ENCODE peak calls at places on chromosomes 6 and 20, in ten cellular contexts. U is AG09309; B is foreskin fibroblast; V is stimulated activated CD4-positive, alpha-beta T cell treated with anti-CD3 and anti-CD28 coated beads, Interleukin-15, amount 100 ng/mL, for 1 hour; T is CD8-positive, alpha-beta T cell; G is ecto neural progenitor cell; R is non-pigmented ciliary epithelial cell; P is fibroblast of lung; A is GM04504; Z is AG20443. H is an unnamed sample.
A peak's percentile ranks its signal among the peaks of the same experiment; 100 is the strongest.

GRCh38 chr6:29666826-29667130 is 9.9 kb downstream of the MOG start:
- DNase-seq in U (no peak), B (no peak), V (no peak), T (no peak), G (no peak), R (no peak), P (no peak), A (no peak), Z (no peak), H (no peak)

GRCh38 chr6:44332585-44332984 is 9.9 kb upstream of the SPATS1 start:
- DNase-seq in U (no peak), B (no peak), V (no peak), T (no peak), G (no peak), R (no peak), P (peak; percentile 32), A (no peak), Z (no peak), H (peak; percentile 27)

GRCh38 chr6:42692151-42692911 is 30.1 kb downstream of the PRPH2 start:
- DNase-seq in U (no peak), B (peak; percentile 36), V (no peak), T (no peak), G (no peak), R (peak; percentile 63), P (peak; percentile 90), A (peak; percentile 35), Z (peak; percentile 51), H (peak; percentile 84)

GRCh38 chr20:341682-342081 is 5.2 kb upstream of the NRSN2 start:
- DNase-seq in U (no peak), B (peak; percentile 91), V (no peak), T (no peak), G (no peak), R (no peak), P (peak; percentile 87), A (no peak), Z (no peak), H (peak; percentile 81)

GRCh38 chr6:127119361-127120108 is 1.1 kb downstream of the RSPO3 start:
- DNase-seq in U (no peak), B (no peak), V (no peak), T (no peak), G (peak; percentile 65), R (no peak), P (peak; percentile 14), A (no peak), Z (peak; percentile 59), H (no peak)

GRCh38 chr6:118313762-118314161 is 234.3 kb upstream of the PLN start:
- DNase-seq in U (no peak), B (no peak), V (no peak), T (no peak), G (no peak), R (no peak), P (no peak), A (no peak), Z (no peak), H (no peak)

GRCh38 chr6:27374824-27375612 is 13.5 kb upstream of the ZNF391 start:
- DNase-seq in U (no peak), B (peak; percentile 23), V (peak; percentile 49), T (peak; percentile 49), G (peak; percentile 84), R (no peak), P (peak; percentile 66), A (no peak), Z (peak; percentile 86), H (peak; percentile 44)

GRCh38 chr6:109348246-109348645 is 34.0 kb downstream of the CD164 start:
- DNase-seq in U (no peak), B (no peak), V (no peak), T (no peak), G (no peak), R (no peak), P (no peak), A (no peak), Z (no peak), H (no peak)

GRCh38 chr6:134195164-134195906 is 122.6 kb downstream of the SGK1 start:
- DNase-seq in U (no peak), B (peak; percentile 14), V (no peak), T (no peak), G (no peak), R (no peak), P (peak; percentile 69), A (no peak), Z (peak; percentile 17), H (peak; percentile 69)

GRCh38 chr20:13554076-13554475 is 84.7 kb downstream of the TASP1 start:
- DNase-seq in U (no peak), B (no peak), V (no peak), T (no peak), G (no peak), R (no peak), P (peak; percentile 77), A (no peak), Z (no peak), H (peak; percentile 68)

GRCh38 chr20:48739395-48740268 is 88.2 kb downstream of the PREX1 start:
- DNase-seq in U (no peak), B (peak; percentile 51), V (no peak), T (no peak), G (no peak), R (no peak), P (no peak), A (no peak), Z (no peak), H (no peak)

GRCh38 chr6:137740967-137741761 is 125.9 kb upstream of the TNFAIP3 start:
- DNase-seq in U (no peak), B (no peak), V (no peak), T (no peak), G (no peak), R (no peak), P (no peak), A (no peak), Z (no peak), H (no peak)

GRCh38 chr20:57651977-57652864 is 32.0 kb upstream of the ZBP1 start:
- DNase-seq in U (no peak), B (no peak), V (no peak), T (no peak), G (peak; percentile 33), R (no peak), P (no peak), A (no peak), Z (peak; percentile 8), H (no peak)

GRCh38 chr20:47857994-47858557 is 72.8 kb upstream of the SULF2 start:
- DNase-seq in U (no peak), B (no peak), V (no peak), T (no peak), G (no peak), R (no peak), P (peak; percentile 81), A (no peak), Z (peak; percentile 65), H (peak; percentile 77)

GRCh38 chr6:10759312-10759839 is 11.8 kb downstream of the TMEM14B start:
- DNase-seq in U (peak; percentile 67), B (peak; percentile 83), V (no peak), T (no peak), G (no peak), R (peak; percentile 92), P (peak; percentile 93), A (peak; percentile 70), Z (peak; percentile 51), H (peak; percentile 89)

GRCh38 chr6:88989215-88989614 is 25.8 kb upstream of the RNGTT start:
- DNase-seq in U (no peak), B (no peak), V (no peak), T (no peak), G (no peak), R (no peak), P (peak; percentile 50), A (no peak), Z (no peak), H (peak; percentile 51)

GRCh38 chr20:1423625-1424106 is 30.8 kb upstream of the FKBP1A start:
- DNase-seq in U (no peak), B (peak; percentile 56), V (no peak), T (no peak), G (peak; percentile 73), R (no peak), P (peak; percentile 83), A (no peak), Z (peak; percentile 36), H (peak; percentile 73)